ENCODE peak calls at places on chromosomes 16 and 17, in four cellular contexts. One of them, this sample, is unnamed.

GRCh38 chr17:82154881-82155331 is 56.9 kb upstream of the FASN start:
- DNase-seq in Peyer's patch: no peak
- DNase-seq in body of pancreas: no peak
- DNase-seq in gastrocnemius medialis: no peak
- DNase-seq in this sample: no peak

GRCh38 chr17:17091856-17092756 is 49.8 kb downstream of the MPRIP start:
- DNase-seq in gastrocnemius medialis: no peak
- DNase-seq in body of pancreas: no peak
- DNase-seq in Peyer's patch: no peak
- DNase-seq in this sample: no peak

GRCh38 chr17:8029121-8029520 is 9.7 kb upstream of the ALOX15B start:
- DNase-seq in body of pancreas: no peak
- DNase-seq in gastrocnemius medialis: no peak
- DNase-seq in Peyer's patch: no peak
- DNase-seq in this sample: no peak

GRCh38 chr16:2775765-2776499 is 1.1 kb downstream of the ELOB start:
- DNase-seq in Peyer's patch: no peak
- DNase-seq in body of pancreas: no peak
- DNase-seq in gastrocnemius medialis: no peak
- DNase-seq in this sample: no peak

GRCh38 chr17:63700528-63701441 is 860 bp upstream of the LIMD2 start:
- DNase-seq in body of pancreas: peak; percentile 48
- DNase-seq in Peyer's patch: peak; percentile 75
- DNase-seq in gastrocnemius medialis: no peak
- DNase-seq in this sample: no peak

GRCh38 chr16:26070595-26071170 is 378.9 kb downstream of the HS3ST4 start:
- DNase-seq in gastrocnemius medialis: no peak
- DNase-seq in body of pancreas: no peak
- DNase-seq in Peyer's patch: no peak
- DNase-seq in this sample: no peak

GRCh38 chr16:8848939-8849391 is 19.8 kb downstream of the CARHSP1 start:
- DNase-seq in gastrocnemius medialis: no peak
- DNase-seq in body of pancreas: no peak
- DNase-seq in Peyer's patch: no peak
- DNase-seq in this sample: no peak

GRCh38 chr16:51085271-51085670 is 65.8 kb downstream of the SALL1 start:
- DNase-seq in gastrocnemius medialis: no peak
- DNase-seq in Peyer's patch: no peak
- DNase-seq in body of pancreas: no peak
- DNase-seq in this sample: no peak

GRCh38 chr16:79874391-79874790 is 273.9 kb upstream of the MAF start:
- DNase-seq in body of pancreas: no peak
- DNase-seq in Peyer's patch: peak; percentile 48
- DNase-seq in gastrocnemius medialis: no peak
- DNase-seq in this sample: no peak

GRCh38 chr16:66845080-66845410 is 831 bp downstream of the CA7 start:
- DNase-seq in body of pancreas: no peak
- DNase-seq in gastrocnemius medialis: no peak
- DNase-seq in Peyer's patch: peak; percentile 30
- DNase-seq in this sample: peak; percentile 50

GRCh38 chr17:82956146-82956725 is 116.4 kb upstream of the ZNF750 start:
- DNase-seq in Peyer's patch: peak; percentile 37
- DNase-seq in body of pancreas: peak; percentile 0
- DNase-seq in gastrocnemius medialis: no peak
- DNase-seq in this sample: peak; percentile 69

GRCh38 chr17:20097362-20097761 is 88.2 kb downstream of the SPECC1 start:
- DNase-seq in gastrocnemius medialis: no peak
- DNase-seq in Peyer's patch: no peak
- DNase-seq in body of pancreas: no peak
- DNase-seq in this sample: no peak

DNA sequence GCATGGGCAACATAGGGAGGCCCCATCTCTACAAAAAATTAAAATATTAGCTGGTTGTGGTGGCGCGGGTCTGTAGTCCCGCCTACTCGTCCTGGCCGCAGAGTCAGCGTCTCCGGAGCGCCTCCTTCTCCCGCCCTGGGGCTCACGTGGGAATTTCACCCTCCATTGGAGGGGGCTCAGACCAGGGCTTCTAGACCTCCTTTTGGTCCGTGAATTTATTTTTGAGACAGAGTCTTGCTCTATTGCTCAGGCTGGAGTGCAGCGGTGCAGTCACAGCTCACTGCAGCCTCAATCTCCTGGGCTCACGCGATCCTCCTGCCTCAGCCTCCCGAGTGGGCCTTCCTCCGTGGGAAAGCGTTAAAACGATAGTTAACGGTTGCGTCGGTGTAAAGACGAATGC is 394 bp upstream of the NME4 start:
- DNase-seq in Peyer's patch: no peak
- DNase-seq in gastrocnemius medialis: no peak
- DNase-seq in body of pancreas: no peak
- DNase-seq in this sample: no peak
- TF ChIP-seq POLR2A in Peyer's patch: no peak
- TF ChIP-seq POLR2A in gastrocnemius medialis: no peak
- TF ChIP-seq POLR2A in body of pancreas: no peak
- TF ChIP-seq POLR2A in this sample: no peak

DNA sequence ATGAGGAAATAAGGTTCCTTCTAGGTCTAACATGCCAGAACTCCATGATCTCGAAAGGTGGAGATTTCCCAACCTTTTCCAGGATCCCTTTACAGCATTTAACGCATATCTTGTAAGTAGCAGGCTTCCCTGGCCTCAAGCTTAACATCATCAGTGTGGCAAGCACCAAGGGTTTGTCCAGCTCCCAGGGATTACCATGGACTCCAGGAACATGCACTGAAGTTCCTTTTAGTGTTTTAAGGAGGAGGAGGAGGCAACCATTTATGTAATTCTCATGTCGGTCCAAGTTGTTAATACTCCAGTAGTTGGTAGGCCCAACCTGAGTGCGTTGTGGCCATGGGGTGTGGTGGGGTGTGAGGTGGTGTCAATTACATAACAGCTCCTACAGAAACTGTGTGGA is 11.8 kb upstream of the SKAP1 start:
- DNase-seq in Peyer's patch: no peak
- DNase-seq in body of pancreas: no peak
- DNase-seq in gastrocnemius medialis: no peak
- DNase-seq in this sample: no peak
- H3K4me3 ChIP-seq in Peyer's patch: no peak overlapping the region
- H3K4me3 ChIP-seq in body of pancreas: no peak overlapping the region
- H3K4me3 ChIP-seq in gastrocnemius medialis: no peak overlapping the region
- H3K4me3 ChIP-seq in this sample: no peak overlapping the region

DNA sequence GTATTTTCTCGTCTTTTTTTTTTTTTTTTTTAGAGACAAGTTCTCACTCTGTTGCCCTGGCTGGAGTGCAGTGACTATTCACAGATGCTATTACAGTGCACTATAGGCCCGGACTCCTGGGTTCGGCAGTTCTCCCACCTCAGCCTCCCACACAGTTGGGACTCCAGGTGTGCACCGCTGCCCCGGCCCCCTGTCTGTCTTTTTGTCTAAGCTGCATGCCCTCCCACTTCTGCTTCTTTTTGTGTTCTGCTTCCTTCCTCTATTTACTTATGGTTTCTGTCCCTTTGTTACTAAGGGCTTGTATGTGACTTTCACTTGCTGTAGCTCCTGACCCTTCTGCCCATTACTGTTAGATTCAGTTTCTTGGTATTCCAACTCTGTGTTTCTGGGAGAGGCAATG is 20.5 kb downstream of the SLC7A6 start:
- DNase-seq in body of pancreas: no peak
- DNase-seq in Peyer's patch: peak; percentile 84
- DNase-seq in gastrocnemius medialis: no peak
- DNase-seq in this sample: no peak
- TF ChIP-seq POLR2A in body of pancreas: no peak
- TF ChIP-seq POLR2A in Peyer's patch: no peak
- TF ChIP-seq POLR2A in gastrocnemius medialis: no peak
- TF ChIP-seq POLR2A in this sample: no peak

GRCh38 chr16:68396481-68396880 is 51.8 kb downstream of the SMPD3 start:
- DNase-seq in Peyer's patch: peak; percentile 79
- DNase-seq in body of pancreas: peak; percentile 84
- DNase-seq in gastrocnemius medialis: no peak
- DNase-seq in this sample: no peak
- H3K4me3 ChIP-seq in Peyer's patch: no peak overlapping the region
- H3K4me3 ChIP-seq in body of pancreas: no peak overlapping the region
- H3K4me3 ChIP-seq in gastrocnemius medialis: no peak overlapping the region
- H3K4me3 ChIP-seq in this sample: no peak overlapping the region

DNA sequence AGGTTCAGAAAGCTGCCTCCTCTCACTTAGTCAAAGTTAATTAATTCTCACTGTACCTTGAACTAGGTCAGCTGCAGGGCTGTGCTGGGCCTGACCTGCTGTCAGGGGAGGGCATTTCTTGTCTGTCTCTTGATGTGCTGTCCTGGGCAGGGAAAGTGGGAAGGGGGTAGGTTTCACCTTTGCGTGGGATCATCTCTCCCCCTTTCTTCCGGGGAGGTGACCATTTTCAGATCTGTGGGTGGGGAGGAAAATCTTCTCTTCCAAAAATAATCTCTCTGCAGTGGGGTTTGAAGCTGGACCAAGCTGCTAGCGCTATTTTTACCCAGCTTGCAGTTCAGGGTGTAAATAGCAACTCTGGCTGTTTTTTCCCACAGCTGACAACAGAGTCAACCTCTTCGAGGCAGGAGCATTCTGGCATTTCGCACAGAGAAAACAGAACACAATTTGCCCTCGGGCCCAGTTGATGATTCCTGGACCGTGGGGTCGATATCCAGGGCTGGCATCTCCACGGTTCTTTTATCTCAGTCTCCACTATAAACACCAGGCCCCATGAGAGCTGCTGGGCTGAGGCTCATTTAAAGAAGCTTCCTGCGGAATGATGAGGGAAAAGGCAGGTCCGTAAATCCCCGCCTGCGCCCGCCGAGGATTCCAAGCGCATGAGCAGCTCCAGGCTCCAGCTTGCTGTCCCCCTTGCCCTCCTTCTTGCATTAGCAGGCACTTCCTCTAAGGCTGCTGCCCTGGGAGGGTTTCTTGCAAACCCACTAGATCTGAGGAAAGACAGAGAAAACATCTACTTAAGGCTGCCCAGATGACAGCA is 93.8 kb downstream of the YPEL2 start:
- DNase-seq in Peyer's patch: no peak
- DNase-seq in gastrocnemius medialis: peak; percentile 59
- DNase-seq in body of pancreas: no peak
- DNase-seq in this sample: peak; percentile 89
- TF ChIP-seq POLR2A in Peyer's patch: no peak
- TF ChIP-seq POLR2A in gastrocnemius medialis: peak; percentile 70
- TF ChIP-seq POLR2A in body of pancreas: no peak
- TF ChIP-seq POLR2A in this sample: no peak

DNA sequence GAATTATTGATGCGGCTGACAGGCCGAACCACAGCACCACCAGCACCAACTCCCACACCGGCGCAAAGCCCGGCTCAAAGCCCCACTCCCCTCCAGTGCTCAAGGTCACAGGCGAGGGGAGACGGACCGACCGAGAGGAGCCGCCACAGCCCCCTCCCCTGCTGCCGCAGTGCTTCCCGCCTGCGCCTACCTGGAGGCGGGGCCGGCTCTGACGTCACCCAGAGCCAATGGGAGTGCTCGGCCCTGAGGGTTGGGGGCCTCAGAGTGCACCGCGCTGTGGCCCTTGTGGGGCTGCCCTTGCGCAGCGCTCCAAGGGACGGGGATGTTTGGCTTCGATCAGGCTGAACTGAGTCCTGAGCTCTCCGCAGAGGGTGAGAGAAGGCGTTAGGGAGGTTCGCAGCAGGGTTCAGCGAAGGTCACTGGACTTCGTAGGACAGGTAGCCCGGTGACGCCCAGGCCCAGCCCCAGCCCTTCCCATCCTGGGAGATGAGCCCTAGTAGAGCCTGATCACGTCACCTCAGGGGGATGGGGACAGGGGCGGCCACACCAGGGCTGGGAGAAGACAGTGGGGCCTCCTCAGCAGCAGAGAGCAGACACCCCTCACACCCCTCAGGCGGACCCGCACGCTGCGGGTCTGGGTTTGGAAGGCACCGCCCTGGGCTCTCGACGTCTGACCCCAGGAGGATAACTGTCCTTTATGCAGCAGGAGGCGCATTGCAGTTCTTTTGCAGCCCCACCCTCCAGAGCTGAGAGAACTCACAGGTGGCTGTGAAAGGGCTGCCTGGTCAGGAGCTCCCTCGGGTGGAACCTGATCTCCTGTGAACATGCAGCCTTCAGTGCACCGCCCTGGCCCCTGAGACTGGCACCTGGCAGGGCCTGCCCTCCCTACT is 1.5 kb downstream of the NDRG4 start:
- DNase-seq in body of pancreas: peak; percentile 85
- DNase-seq in gastrocnemius medialis: no peak
- DNase-seq in Peyer's patch: peak; percentile 61
- DNase-seq in this sample: peak; percentile 57
- H3K4me3 ChIP-seq in body of pancreas: no peak overlapping the region
- H3K4me3 ChIP-seq in gastrocnemius medialis: peak overlapping the region; percentile 17
- H3K4me3 ChIP-seq in Peyer's patch: peak overlapping the region; percentile 36
- H3K4me3 ChIP-seq in this sample: no peak overlapping the region

This sample was measured in lower leg skin.